ENCODE peak calls at places on chromosomes 4 and X, in five cellular contexts. Q is NCI-H2029; A is NCI-H1092; D is left colon; M is activated CD4-positive, alpha-beta T cell treated with anti-CD3 and anti-CD28 coated beads, Interleukin-2, amount 50 U/mL, for 1 hour. Y is an unnamed sample.

GRCh38 chr4:79603681-79604080 is 195.7 kb upstream of the GK2 start:
- DNase-seq in Q (no peak), A (no peak), D (no peak), M (no peak), Y (no peak)

GRCh38 chr4:118158946-118159345 is 124.7 kb downstream of the NDST3 start:
- DNase-seq in Q (no peak), A (no peak), D (no peak), M (no peak), Y (no peak)

GRCh38 chr4:185817403-185817818 is 5.4 kb upstream of the SORBS2 start:
- DNase-seq in Q (peak), A (peak), D (peak), M (no peak), Y (no peak)

GRCh38 chrX:109533631-109534030 is 3.0 kb upstream of the NXT2 start:
- DNase-seq in Q (no peak), A (no peak), D (no peak), M (no peak), Y (no peak)

GRCh38 chrX:129779747-129780146 is at the start of gene SASH3:
- DNase-seq in Q (no peak), A (no peak), D (peak), M (peak), Y (peak)

GRCh38 chr4:9952415-9952950 is 68.8 kb downstream of the SLC2A9 start:
- DNase-seq in Q (no peak), A (no peak), D (no peak), M (no peak), Y (no peak)

GRCh38 chr4:150987204-150987603 is 27.9 kb downstream of the LRBA start:
- DNase-seq in Q (no peak), A (no peak), D (no peak), M (no peak), Y (no peak)

GRCh38 chrX:12292996-12293765 is 154.9 kb downstream of the FRMPD4 start:
- DNase-seq in Q (no peak), A (no peak), D (no peak), M (no peak), Y (no peak)

GRCh38 chrX:53186363-53186762 is 38.6 kb downstream of the KDM5C start:
- DNase-seq in Q (no peak), A (no peak), D (no peak), M (no peak), Y (no peak)

GRCh38 chrX:47158131-47158530 is 13.1 kb downstream of the RBM10 start:
- DNase-seq in Q (no peak), A (no peak), D (no peak), M (no peak), Y (no peak)

GRCh38 chr4:183101956-183102480 is 3.0 kb downstream of the WWC2 start:
- DNase-seq in Q (no peak), A (no peak), D (no peak), M (no peak), Y (no peak)

Y was measured in GM20000.